ENCODE peak calls at places on chromosomes 5 and 9, in seven cellular contexts. O is upper lobe of left lung, E is psoas muscle, R is A549, S is fibroblast of mammary gland, I is H1, W is AG04449. V is an unnamed sample.

GRCh38 chr9:7324031-7324654 is 475.4 kb downstream of the DMAC1 start:
- DNase-seq in O (no peak), E (no peak), R (no peak), S (peak; percentile 53), I (no peak), W (no peak), V (no peak)

GRCh38 chr9:18261143-18261542 is 212.8 kb upstream of the ADAMTSL1 start:
- DNase-seq in O (no peak), E (no peak), R (no peak), S (no peak), I (no peak), W (no peak), V (no peak)

GRCh38 chr9:2967779-2968178 is 123.9 kb upstream of the PUM3 start:
- DNase-seq in O (no peak), E (no peak), R (no peak), S (peak; percentile 70), I (no peak), W (no peak), V (no peak)

GRCh38 chr9:4973902-4974301 is 11.2 kb upstream of the JAK2 start:
- DNase-seq in O (no peak), E (no peak), R (no peak), S (no peak), I (no peak), W (no peak), V (no peak)

GRCh38 chr9:75930193-75930592 is 39.7 kb downstream of the PCSK5 start:
- DNase-seq in O (no peak), E (no peak), R (no peak), S (no peak), I (no peak), W (no peak), V (no peak)

GRCh38 chr5:79959407-79959806 is 31.7 kb downstream of the MTX3 start:
- DNase-seq in O (no peak), E (no peak), R (no peak), S (no peak), I (no peak), W (no peak), V (no peak)

GRCh38 chr5:35012796-35013195 is 35.0 kb downstream of the AGXT2 start:
- DNase-seq in O (no peak), E (peak; percentile 57), R (no peak), S (no peak), I (no peak), W (no peak), V (no peak)

GRCh38 chr9:136311433-136312375 is 7.8 kb upstream of the CCDC187 start:
- DNase-seq in O (peak; percentile 68), E (no peak), R (peak; percentile 42), S (no peak), I (no peak), W (no peak), V (no peak)

GRCh38 chr5:73189816-73190451 is 16.9 kb downstream of the TMEM174 start:
- DNase-seq in O (no peak), E (no peak), R (no peak), S (peak; percentile 66), I (no peak), W (peak; percentile 55), V (no peak)

GRCh38 chr9:90894956-90895687 is 93.5 kb downstream of the SYK start:
- DNase-seq in O (no peak), E (no peak), R (peak; percentile 22), S (no peak), I (no peak), W (no peak), V (no peak)

GRCh38 chr5:58544195-58544594 is 38.7 kb upstream of the RAB3C start:
- DNase-seq in O (no peak), E (no peak), R (no peak), S (no peak), I (no peak), W (no peak), V (no peak)

GRCh38 chr5:124634820-124635323 is 111.6 kb downstream of the ZNF608 start:
- DNase-seq in O (no peak), E (no peak), R (no peak), S (peak; percentile 83), I (no peak), W (no peak), V (no peak)

GRCh38 chr5:180116441-180117377 is 45.1 kb upstream of the RNF130 start:
- DNase-seq in O (peak; percentile 83), E (peak; percentile 40), R (peak; percentile 40), S (no peak), I (no peak), W (no peak), V (no peak)

GRCh38 chr5:68331202-68332108 is 115.9 kb downstream of the PIK3R1 start:
- DNase-seq in O (no peak), E (no peak), R (no peak), S (peak; percentile 84), I (no peak), W (no peak), V (no peak)

GRCh38 chr5:16844952-16845351 is 91.1 kb downstream of the MYO10 start:
- DNase-seq in O (no peak), E (no peak), R (no peak), S (no peak), I (no peak), W (no peak), V (no peak)

DNA sequence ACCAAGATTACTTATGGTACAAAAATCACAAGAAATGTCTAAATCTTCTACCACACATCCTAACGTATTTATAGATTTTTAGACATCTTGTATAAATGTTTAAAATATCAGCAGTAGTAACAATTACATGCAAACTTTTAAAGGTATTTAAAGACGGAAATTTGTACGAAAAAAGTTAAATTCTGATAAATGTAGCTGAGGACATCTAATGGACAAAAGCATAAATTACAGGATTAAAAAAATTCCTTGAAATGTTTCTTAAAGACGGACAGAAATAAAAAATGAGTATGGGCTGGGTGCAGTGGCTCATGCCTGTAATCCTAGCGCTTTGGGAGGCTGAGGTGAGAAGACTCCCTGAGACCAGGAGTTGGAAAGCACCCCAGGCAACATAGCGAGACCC is 15.8 kb downstream of the ERCC8 start:
- DNase-seq in O (no peak), E (no peak), R (no peak), S (peak; percentile 27), I (no peak), W (no peak), V (no peak)
- TF ChIP-seq CTCF in O (no peak), E (no peak), R (peak; percentile 44), S (peak; percentile 30), I (no peak), W (no peak), V (no peak)

DNA sequence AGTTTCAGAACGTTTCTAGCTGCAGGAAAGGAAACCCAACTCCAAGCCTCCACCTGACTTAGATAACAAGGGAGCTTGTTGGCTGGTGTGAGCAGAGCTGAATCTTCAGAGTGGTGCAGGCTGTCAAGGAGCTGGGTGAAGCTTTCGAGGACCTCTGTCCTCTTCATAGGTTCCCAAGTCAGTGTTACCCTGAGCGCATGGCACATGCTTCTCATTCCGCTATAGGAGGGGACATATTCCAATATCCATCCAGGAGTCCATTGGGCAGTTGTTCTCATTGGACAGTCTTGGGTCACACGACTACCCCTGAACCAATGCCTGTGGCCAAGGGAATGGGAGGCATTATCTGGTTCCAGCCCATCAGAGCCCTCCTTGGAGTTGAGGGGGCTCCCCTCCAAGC is 50.3 kb downstream of the DUSP1 start:
- DNase-seq in O (no peak), E (peak; percentile 12), R (no peak), S (no peak), I (no peak), W (no peak), V (no peak)
- TF ChIP-seq CTCF in O (no peak), E (no peak), R (no peak), S (no peak), I (no peak), W (no peak), V (no peak)

GRCh38 chr9:130029591-130029990 is 13.4 kb downstream of the FNBP1 start:
- DNase-seq in O (no peak), E (no peak), R (no peak), S (no peak), I (no peak), W (no peak), V (no peak)
- TF ChIP-seq CTCF in O (no peak), E (no peak), R (no peak), S (no peak), I (no peak), W (no peak), V (no peak)

GRCh38 chr5:56735845-56736641 is 79.3 kb upstream of the MAP3K1 start:
- DNase-seq in O (peak; percentile 18), E (no peak), R (no peak), S (no peak), I (no peak), W (no peak), V (no peak)
- TF ChIP-seq CTCF in O (no peak), E (no peak), R (no peak), S (no peak), I (no peak), W (no peak), V (no peak)

GRCh38 chr9:84647699-84648098 is 21.8 kb upstream of the NTRK2 start:
- DNase-seq in O (no peak), E (no peak), R (no peak), S (no peak), I (no peak), W (no peak), V (no peak)

GRCh38 chr9:84652496-84653081 is 16.9 kb upstream of the NTRK2 start:
- DNase-seq in O (no peak), E (no peak), R (no peak), S (no peak), I (no peak), W (no peak), V (no peak)
- TF ChIP-seq CTCF in O (no peak), E (no peak), R (no peak), S (no peak), I (no peak), W (no peak), V (no peak)

GRCh38 chr5:36041537-36041845 is 25.2 kb downstream of the UGT3A2 start:
- DNase-seq in O (no peak), E (no peak), R (no peak), S (no peak), I (no peak), W (no peak), V (no peak)
- TF ChIP-seq CTCF in O (no peak), E (peak; percentile 47), R (no peak), S (no peak), I (peak; percentile 72), W (no peak), V (no peak)

GRCh38 chr5:88883059-88883565 is at the start of gene MEF2C:
- DNase-seq in O (peak; percentile 95), E (peak; percentile 88), R (peak; percentile 4), S (peak; percentile 89), I (no peak), W (no peak), V (no peak)

GRCh38 chr5:88884435-88884877 is 1.5 kb upstream of the MEF2C start:
- DNase-seq in O (no peak), E (no peak), R (no peak), S (peak; percentile 12), I (no peak), W (no peak), V (no peak)

GRCh38 chr5:88885043-88885442 is 2.1 kb upstream of the MEF2C start:
- DNase-seq in O (no peak), E (no peak), R (no peak), S (no peak), I (no peak), W (no peak), V (no peak)

GRCh38 chr5:88882321-88883038 is 504 bp downstream of the MEF2C start:
- DNase-seq in O (no peak), E (no peak), R (no peak), S (peak; percentile 15), I (no peak), W (no peak), V (no peak)

GRCh38 chr5:88883566-88884434 is 816 bp upstream of the MEF2C start:
- DNase-seq in O (peak; percentile 90), E (peak; percentile 80), R (peak; percentile 18), S (peak; percentile 79), I (no peak), W (no peak), V (no peak)
- TF ChIP-seq CTCF in O (no peak), E (no peak), R (no peak), S (no peak), I (no peak), W (peak; percentile 2), V (no peak)